ENCODE peak calls at places on chromosome 3, in nine cellular contexts. F is cardiac muscle cell; W is AG09309; P is stimulated activated naive CD4-positive, alpha-beta T cell; C is non-pigmented ciliary epithelial cell; G is myocyte; I is SK-N-SH; Y is psoas muscle; L is HFFc6. Q is an unnamed sample.

GRCh38 chr3:55077726-55078125 is 149.9 kb upstream of the LRTM1 start:
- DNase-seq in P (no peak), C (no peak), G (no peak), W (no peak), L (no peak), I (no peak), F (no peak), Y (no peak), Q (no peak)

GRCh38 chr3:27568393-27568792 is 84.2 kb upstream of the SLC4A7 start:
- DNase-seq in W (peak), L (peak), F (peak), C (no peak), G (peak), P (no peak), Y (peak), I (peak), Q (no peak)

GRCh38 chr3:154428369-154429206 is 1.4 kb downstream of the GPR149 start:
- DNase-seq in P (no peak), I (peak), W (no peak), C (no peak), Y (no peak), F (no peak), L (no peak), G (no peak), Q (peak)

GRCh38 chr3:183845090-183845489 is 19.7 kb upstream of the MAP6D1 start:
- DNase-seq in Y (no peak), I (no peak), F (no peak), C (no peak), L (no peak), W (no peak), P (no peak), G (no peak), Q (no peak)

GRCh38 chr3:2910997-2911396 is 199.2 kb downstream of the IL5RA start:
- DNase-seq in I (no peak), P (no peak), Y (no peak), F (no peak), L (no peak), W (no peak), C (no peak), G (no peak), Q (no peak)

GRCh38 chr3:12400795-12401194 is 83.5 kb upstream of the TSEN2 start:
- DNase-seq in P (no peak), C (peak), Y (no peak), W (no peak), L (peak), F (peak), I (no peak), G (peak), Q (no peak)

GRCh38 chr3:125593991-125594574 is 1.2 kb downstream of the OSBPL11 start:
- DNase-seq in W (no peak), P (no peak), G (no peak), I (no peak), L (peak), C (no peak), F (peak), Y (no peak), Q (no peak)

GRCh38 chr3:12458901-12459300 is 25.4 kb upstream of the TSEN2 start:
- DNase-seq in L (no peak), W (no peak), F (peak), G (no peak), P (no peak), C (no peak), I (no peak), Y (no peak), Q (no peak)

GRCh38 chr3:67059443-67059842 is 61.3 kb downstream of the KBTBD8 start:
- DNase-seq in W (no peak), P (no peak), G (no peak), I (no peak), L (no peak), Y (no peak), C (no peak), F (no peak), Q (no peak)

GRCh38 chr3:123871946-123872345 is 12.2 kb downstream of the MYLK start:
- DNase-seq in L (no peak), I (no peak), G (no peak), W (no peak), C (no peak), F (no peak), P (no peak), Y (no peak), Q (no peak)

GRCh38 chr3:183958775-183959174 is 58.9 kb downstream of the ABCC5 start:
- DNase-seq in L (no peak), I (no peak), W (no peak), F (no peak), C (no peak), P (no peak), Y (no peak), G (no peak), Q (no peak)

GRCh38 chr3:184801241-184801640 is 10.7 kb upstream of the VPS8 start:
- DNase-seq in C (no peak), P (no peak), G (peak), I (no peak), W (no peak), F (no peak), Y (no peak), L (no peak), Q (no peak)

GRCh38 chr3:15499536-15499935 is 22.0 kb downstream of the COLQ start:
- DNase-seq in P (no peak), W (no peak), I (no peak), C (no peak), Y (no peak), L (no peak), F (no peak), G (no peak), Q (no peak)

GRCh38 chr3:33437556-33438283 is 2.5 kb downstream of the UBP1 start:
- DNase-seq in C (peak), W (no peak), L (peak), I (no peak), F (peak), Y (no peak), P (no peak), G (peak), Q (no peak)

GRCh38 chr3:115834068-115834467 is 210.8 kb downstream of the GAP43 start:
- DNase-seq in I (no peak), C (peak), L (peak), F (peak), P (no peak), W (peak), Y (no peak), G (peak), Q (no peak)

GRCh38 chr3:99534951-99535704 is 103.3 kb upstream of the COL8A1 start:
- DNase-seq in I (no peak), P (no peak), F (peak), Y (no peak), L (peak), W (no peak), G (peak), C (peak), Q (no peak)

GRCh38 chr3:127183931-127184869 is 8.7 kb upstream of the PRR23E start:
- DNase-seq in P (no peak), W (no peak), F (no peak), L (no peak), G (no peak), I (no peak), Y (no peak), C (no peak), Q (no peak)